ENCODE peak calls at places on chromosomes 7 and 10, in nine cellular contexts. One of them, this sample, is unnamed.

GRCh38 chr10:119139464-119140067 is 25.9 kb downstream of the SFXN4 start:
- DNase-seq in A549: peak; percentile 59
- DNase-seq in ovary: peak; percentile 66
- DNase-seq in HepG2: peak; percentile 28
- DNase-seq in IMR-90: peak; percentile 35
- DNase-seq in esophagus squamous epithelium: no peak
- DNase-seq in prostate gland: peak; percentile 11
- DNase-seq in body of pancreas: no peak
- DNase-seq in heart left ventricle: peak; percentile 41
- DNase-seq in this sample: peak; percentile 16

GRCh38 chr10:6579193-6579903 is 728 bp downstream of the PRKCQ start:
- DNase-seq in A549: peak; percentile 6
- DNase-seq in ovary: no peak
- DNase-seq in HepG2: no peak
- DNase-seq in IMR-90: no peak
- DNase-seq in esophagus squamous epithelium: no peak
- DNase-seq in prostate gland: no peak
- DNase-seq in body of pancreas: peak; percentile 57
- DNase-seq in heart left ventricle: no peak
- DNase-seq in this sample: no peak

GRCh38 chr7:119720541-119720940 is 552.4 kb upstream of the KCND2 start:
- DNase-seq in A549: peak; percentile 7
- DNase-seq in ovary: no peak
- DNase-seq in HepG2: no peak
- DNase-seq in IMR-90: peak; percentile 84
- DNase-seq in esophagus squamous epithelium: no peak
- DNase-seq in prostate gland: no peak
- DNase-seq in body of pancreas: no peak
- DNase-seq in heart left ventricle: no peak
- DNase-seq in this sample: peak; percentile 32

GRCh38 chr7:37901236-37901827 is 15.3 kb downstream of the SFRP4 start:
- DNase-seq in A549: peak; percentile 83
- DNase-seq in ovary: no peak
- DNase-seq in HepG2: peak; percentile 56
- DNase-seq in IMR-90: peak; percentile 15
- DNase-seq in esophagus squamous epithelium: no peak
- DNase-seq in prostate gland: no peak
- DNase-seq in body of pancreas: no peak
- DNase-seq in heart left ventricle: no peak
- DNase-seq in this sample: peak; percentile 13

GRCh38 chr10:43210556-43210955 is 56.3 kb downstream of the RASGEF1A start:
- DNase-seq in A549: no peak
- DNase-seq in ovary: no peak
- DNase-seq in HepG2: no peak
- DNase-seq in IMR-90: no peak
- DNase-seq in esophagus squamous epithelium: no peak
- DNase-seq in prostate gland: no peak
- DNase-seq in body of pancreas: peak; percentile 5
- DNase-seq in heart left ventricle: peak; percentile 14
- DNase-seq in this sample: no peak

GRCh38 chr7:110590415-110590814 is 500.5 kb upstream of the LRRN3 start:
- DNase-seq in A549: no peak
- DNase-seq in ovary: no peak
- DNase-seq in HepG2: no peak
- DNase-seq in IMR-90: no peak
- DNase-seq in esophagus squamous epithelium: no peak
- DNase-seq in prostate gland: no peak
- DNase-seq in body of pancreas: no peak
- DNase-seq in heart left ventricle: no peak
- DNase-seq in this sample: no peak

GRCh38 chr10:104076743-104077160 is 8.9 kb downstream of the COL17A1 start:
- DNase-seq in A549: no peak
- DNase-seq in ovary: no peak
- DNase-seq in HepG2: no peak
- DNase-seq in IMR-90: peak; percentile 16
- DNase-seq in esophagus squamous epithelium: no peak
- DNase-seq in prostate gland: peak; percentile 36
- DNase-seq in body of pancreas: peak; percentile 40
- DNase-seq in heart left ventricle: peak; percentile 67
- DNase-seq in this sample: no peak

GRCh38 chr7:27248911-27249723 is 6.5 kb downstream of the EVX1 start:
- DNase-seq in A549: no peak
- DNase-seq in ovary: no peak
- DNase-seq in HepG2: no peak
- DNase-seq in IMR-90: no peak
- DNase-seq in esophagus squamous epithelium: no peak
- DNase-seq in prostate gland: no peak
- DNase-seq in body of pancreas: no peak
- DNase-seq in heart left ventricle: no peak
- DNase-seq in this sample: no peak

GRCh38 chr7:36308031-36308430 is 81.6 kb upstream of the ANLN start:
- DNase-seq in A549: no peak
- DNase-seq in ovary: no peak
- DNase-seq in HepG2: no peak
- DNase-seq in IMR-90: no peak
- DNase-seq in esophagus squamous epithelium: no peak
- DNase-seq in prostate gland: no peak
- DNase-seq in body of pancreas: no peak
- DNase-seq in heart left ventricle: no peak
- DNase-seq in this sample: no peak

GRCh38 chr7:29818308-29818707 is 12.0 kb downstream of the WIPF3 start:
- DNase-seq in A549: no peak
- DNase-seq in ovary: no peak
- DNase-seq in HepG2: no peak
- DNase-seq in IMR-90: no peak
- DNase-seq in esophagus squamous epithelium: no peak
- DNase-seq in prostate gland: no peak
- DNase-seq in body of pancreas: no peak
- DNase-seq in heart left ventricle: no peak
- DNase-seq in this sample: no peak

GRCh38 chr7:114107522-114107921 is 188.7 kb upstream of the PPP1R3A start:
- DNase-seq in A549: no peak
- DNase-seq in ovary: no peak
- DNase-seq in HepG2: no peak
- DNase-seq in IMR-90: no peak
- DNase-seq in esophagus squamous epithelium: no peak
- DNase-seq in prostate gland: no peak
- DNase-seq in body of pancreas: no peak
- DNase-seq in heart left ventricle: no peak
- DNase-seq in this sample: no peak

GRCh38 chr7:113521468-113521867 is 397.3 kb downstream of the PPP1R3A start:
- DNase-seq in A549: no peak
- DNase-seq in ovary: no peak
- DNase-seq in HepG2: no peak
- DNase-seq in IMR-90: peak; percentile 8
- DNase-seq in esophagus squamous epithelium: no peak
- DNase-seq in prostate gland: no peak
- DNase-seq in body of pancreas: no peak
- DNase-seq in heart left ventricle: no peak
- DNase-seq in this sample: no peak

DNA sequence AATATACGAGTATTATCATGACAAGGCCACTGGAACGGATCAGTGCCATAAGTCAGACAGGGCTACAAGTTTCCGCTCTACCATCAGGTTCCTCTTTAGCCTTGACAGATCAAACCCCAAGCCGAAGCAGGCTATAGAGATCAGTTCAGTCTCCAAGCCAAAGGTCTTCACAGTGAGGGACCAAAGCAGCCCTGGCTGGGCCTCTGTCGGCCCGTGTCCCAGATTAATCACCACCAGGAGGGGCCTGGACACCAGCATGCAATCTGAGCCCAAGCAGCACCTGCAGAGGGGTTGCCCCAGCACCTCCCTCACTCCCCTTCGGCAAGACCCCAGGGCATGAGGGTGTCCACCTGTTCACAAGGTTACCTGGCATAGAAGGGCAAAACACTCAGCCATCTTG is 36.1 kb downstream of the FBXW4 start:
- DNase-seq in A549: no peak
- DNase-seq in ovary: no peak
- DNase-seq in HepG2: no peak
- DNase-seq in IMR-90: no peak
- DNase-seq in esophagus squamous epithelium: no peak
- DNase-seq in prostate gland: no peak
- DNase-seq in body of pancreas: no peak
- DNase-seq in heart left ventricle: no peak
- DNase-seq in this sample: no peak
- TF ChIP-seq CTCF in A549: no peak
- TF ChIP-seq CTCF in ovary: no peak
- TF ChIP-seq CTCF in HepG2: no peak
- TF ChIP-seq CTCF in IMR-90: no peak
- TF ChIP-seq CTCF in esophagus squamous epithelium: no peak
- TF ChIP-seq CTCF in prostate gland: no peak
- TF ChIP-seq CTCF in body of pancreas: no peak
- TF ChIP-seq CTCF in heart left ventricle: no peak
- TF ChIP-seq CTCF in this sample: no peak

GRCh38 chr10:128031216-128031615 is 95.0 kb downstream of the MKI67 start:
- DNase-seq in A549: no peak
- DNase-seq in ovary: no peak
- DNase-seq in HepG2: no peak
- DNase-seq in IMR-90: no peak
- DNase-seq in esophagus squamous epithelium: no peak
- DNase-seq in prostate gland: no peak
- DNase-seq in body of pancreas: peak; percentile 4
- DNase-seq in heart left ventricle: no peak
- DNase-seq in this sample: no peak

GRCh38 chr10:128032466-128032865 is 93.8 kb downstream of the MKI67 start:
- DNase-seq in A549: no peak
- DNase-seq in ovary: no peak
- DNase-seq in HepG2: no peak
- DNase-seq in IMR-90: no peak
- DNase-seq in esophagus squamous epithelium: no peak
- DNase-seq in prostate gland: no peak
- DNase-seq in body of pancreas: no peak
- DNase-seq in heart left ventricle: no peak
- DNase-seq in this sample: no peak

GRCh38 chr10:128029731-128030369 is 96.4 kb downstream of the MKI67 start:
- DNase-seq in A549: no peak
- DNase-seq in ovary: no peak
- DNase-seq in HepG2: no peak
- DNase-seq in IMR-90: no peak
- DNase-seq in esophagus squamous epithelium: no peak
- DNase-seq in prostate gland: no peak
- DNase-seq in body of pancreas: peak; percentile 6
- DNase-seq in heart left ventricle: no peak
- DNase-seq in this sample: no peak

GRCh38 chr10:128029280-128029618 is 97.0 kb downstream of the MKI67 start:
- DNase-seq in A549: no peak
- DNase-seq in ovary: no peak
- DNase-seq in HepG2: no peak
- DNase-seq in IMR-90: no peak
- DNase-seq in esophagus squamous epithelium: no peak
- DNase-seq in prostate gland: no peak
- DNase-seq in body of pancreas: peak; percentile 9
- DNase-seq in heart left ventricle: no peak
- DNase-seq in this sample: no peak

DNA sequence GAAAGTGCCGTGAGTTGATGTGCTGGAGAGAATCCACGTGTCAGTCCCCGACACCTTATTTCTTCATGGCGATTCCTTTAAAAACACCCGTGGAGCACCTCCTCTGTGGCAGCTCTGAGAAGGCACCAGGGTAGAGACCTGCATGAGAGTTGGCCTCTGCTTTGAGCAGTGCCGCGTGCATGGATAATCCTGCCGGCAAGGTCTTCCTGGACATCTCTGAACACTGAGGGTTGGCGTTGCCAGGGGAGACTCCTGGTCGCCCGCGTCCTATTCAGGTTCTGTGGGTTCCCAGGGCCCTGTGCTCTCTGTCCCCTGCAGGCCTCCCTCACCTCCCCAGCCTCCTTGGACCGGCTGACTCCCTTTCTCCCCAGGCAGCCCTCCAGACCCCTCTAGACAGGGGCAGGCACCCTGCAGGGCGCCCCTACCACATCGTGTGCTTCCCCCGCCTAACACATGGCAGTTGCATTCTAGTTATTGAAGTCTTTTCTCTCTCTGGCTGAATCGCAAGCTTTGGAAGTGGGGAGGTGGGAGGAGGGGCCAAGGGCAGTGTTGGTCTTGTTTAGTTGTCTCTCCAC is 95.6 kb downstream of the MKI67 start:
- DNase-seq in A549: no peak
- DNase-seq in ovary: no peak
- DNase-seq in HepG2: no peak
- DNase-seq in IMR-90: no peak
- DNase-seq in esophagus squamous epithelium: no peak
- DNase-seq in prostate gland: no peak
- DNase-seq in body of pancreas: peak; percentile 8
- DNase-seq in heart left ventricle: no peak
- DNase-seq in this sample: no peak
- H3K4me1 ChIP-seq in A549: no peaks in the 10 kb centered on the region
- H3K4me1 ChIP-seq in ovary: no peaks in the 10 kb centered on the region
- H3K4me1 ChIP-seq in HepG2: no peaks in the 10 kb centered on the region
- H3K4me1 ChIP-seq in IMR-90: no peaks in the 10 kb centered on the region
- H3K4me1 ChIP-seq in esophagus squamous epithelium: no peaks in the 10 kb centered on the region
- H3K4me1 ChIP-seq in prostate gland: no peaks in the 10 kb centered on the region
- H3K4me1 ChIP-seq in body of pancreas: no peaks in the 10 kb centered on the region
- H3K4me1 ChIP-seq in heart left ventricle: peaks cover 26% of the 10 kb centered on the region
- H3K4me1 ChIP-seq in this sample: peaks cover 3% of the 10 kb centered on the region

DNA sequence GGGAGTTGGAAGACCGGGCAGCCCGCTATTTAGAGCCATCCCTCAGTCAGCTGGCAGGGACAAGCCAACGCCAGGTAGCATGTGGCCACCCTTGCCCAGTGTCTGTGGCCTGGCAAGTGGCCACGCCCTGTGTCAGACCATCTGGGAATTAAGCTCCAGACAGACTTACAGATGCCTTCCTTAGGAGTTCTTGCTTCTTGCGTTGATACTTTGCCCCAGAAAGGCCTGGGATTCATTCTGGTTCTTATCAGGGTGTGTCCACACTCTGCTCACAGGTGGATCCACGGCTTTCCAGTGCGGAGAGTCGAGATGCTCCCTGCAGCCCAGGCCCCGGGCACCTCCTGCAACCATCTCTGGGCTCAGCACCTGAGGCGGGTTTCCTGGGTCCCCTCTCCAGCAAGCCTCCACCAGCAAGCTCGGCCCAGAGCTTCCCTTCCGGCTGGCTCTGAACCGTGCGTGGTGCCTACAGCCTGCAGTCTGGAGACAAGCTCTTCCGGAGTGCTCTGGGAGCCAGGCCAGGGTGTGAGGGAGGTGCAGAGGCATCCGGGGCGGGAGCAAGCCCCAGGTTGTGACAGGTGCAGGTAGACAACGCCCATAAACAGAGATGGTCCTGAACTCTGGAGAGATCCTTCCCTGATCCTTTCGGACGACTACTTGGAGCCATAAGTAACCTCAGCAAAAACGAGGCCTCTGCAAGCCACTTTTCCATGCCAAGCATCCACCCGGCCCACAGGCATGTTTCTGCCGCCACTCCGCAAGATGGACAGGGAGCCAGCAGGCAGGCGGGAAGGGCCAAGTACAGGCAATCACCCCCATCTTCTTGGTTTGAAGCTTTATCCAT is 32.3 kb upstream of the PPIF start:
- DNase-seq in A549: no peak
- DNase-seq in ovary: no peak
- DNase-seq in HepG2: no peak
- DNase-seq in IMR-90: no peak
- DNase-seq in esophagus squamous epithelium: no peak
- DNase-seq in prostate gland: no peak
- DNase-seq in body of pancreas: no peak
- DNase-seq in heart left ventricle: peak; percentile 29
- DNase-seq in this sample: no peak
- TF ChIP-seq POLR2A in A549: no peak
- TF ChIP-seq POLR2A in ovary: no peak
- TF ChIP-seq POLR2A in HepG2: no peak
- TF ChIP-seq POLR2A in IMR-90: no peak
- TF ChIP-seq POLR2A in esophagus squamous epithelium: no peak
- TF ChIP-seq POLR2A in prostate gland: no peak
- TF ChIP-seq POLR2A in body of pancreas: no peak
- TF ChIP-seq POLR2A in heart left ventricle: no peak
- TF ChIP-seq POLR2A in this sample: no peak

GRCh38 chr7:42685911-42686310 is 226.0 kb downstream of the C7orf25 start:
- DNase-seq in A549: no peak
- DNase-seq in ovary: no peak
- DNase-seq in HepG2: no peak
- DNase-seq in IMR-90: no peak
- DNase-seq in esophagus squamous epithelium: no peak
- DNase-seq in prostate gland: no peak
- DNase-seq in body of pancreas: no peak
- DNase-seq in heart left ventricle: no peak
- DNase-seq in this sample: no peak
- TF ChIP-seq CTCF in A549: no peak
- TF ChIP-seq CTCF in ovary: no peak
- TF ChIP-seq CTCF in HepG2: no peak
- TF ChIP-seq CTCF in IMR-90: no peak
- TF ChIP-seq CTCF in esophagus squamous epithelium: no peak
- TF ChIP-seq CTCF in prostate gland: no peak
- TF ChIP-seq CTCF in body of pancreas: no peak
- TF ChIP-seq CTCF in heart left ventricle: no peak
- TF ChIP-seq CTCF in this sample: no peak